ENCODE peak calls at places on chromosomes 12 and 14, in six cellular contexts. H, J, N, Z, B and Q are unnamed samples.

GRCh38 chr14:56172571-56172971 is 54.4 kb downstream of the PELI2 start:
- DNase-seq in J (no peak), H (no peak), B (no peak), Z (peak; percentile 62), N (no peak), Q (no peak)

GRCh38 chr14:102495482-102496330 is 13.9 kb downstream of the ANKRD9 start:
- DNase-seq in Z (no peak), B (no peak), J (no peak), N (no peak), H (no peak), Q (no peak)

GRCh38 chr12:110917467-110917866 is 2.9 kb downstream of the MYL2 start:
- DNase-seq in J (peak; percentile 60), N (no peak), H (no peak), B (no peak), Z (peak; percentile 98), Q (no peak)

GRCh38 chr12:43459285-43459684 is 92.7 kb downstream of the ADAMTS20 start:
- DNase-seq in J (no peak), B (no peak), H (no peak), Z (no peak), N (no peak), Q (no peak)

GRCh38 chr14:95260537-95261440 is 58.9 kb downstream of the CLMN start:
- DNase-seq in J (peak; percentile 83), H (no peak), B (no peak), N (peak; percentile 12), Z (peak; percentile 68), Q (peak; percentile 56)

GRCh38 chr12:22979854-22980253 is 354.9 kb downstream of the ETNK1 start:
- DNase-seq in Z (no peak), J (no peak), H (no peak), N (no peak), B (no peak), Q (no peak)

GRCh38 chr12:120266180-120266535 is 628 bp upstream of the PXN start:
- DNase-seq in Z (no peak), N (no peak), H (no peak), B (no peak), J (no peak), Q (no peak)

GRCh38 chr12:67666605-67667004 is 18.1 kb downstream of the DYRK2 start:
- DNase-seq in J (no peak), H (no peak), B (no peak), N (no peak), Z (no peak), Q (no peak)

GRCh38 chr12:52906049-52906645 is 1.3 kb upstream of the KRT8 start:
- DNase-seq in N (no peak), J (no peak), H (no peak), B (no peak), Z (peak; percentile 22), Q (no peak)

GRCh38 chr12:57836442-57837375 is 9.8 kb downstream of the CTDSP2 start:
- DNase-seq in N (peak; percentile 53), J (peak; percentile 95), H (no peak), Z (peak; percentile 25), B (peak; percentile 86), Q (peak; percentile 63)

GRCh38 chr14:104940526-104941150 is 16.0 kb downstream of the PLD4 start:
- DNase-seq in Z (peak; percentile 10), J (no peak), N (no peak), B (no peak), H (no peak), Q (no peak)
- TF ChIP-seq CTCF in Z (peak; percentile 30), J (peak; percentile 29), N (no peak), B (no peak), H (no peak), Q (peak; percentile 5)

GRCh38 chr14:90213099-90213748 is 43.1 kb upstream of the PSMC1 start:
- DNase-seq in H (no peak), B (no peak), J (no peak), Z (no peak), N (no peak), Q (no peak)
- TF ChIP-seq CTCF in H (no peak), B (no peak), J (no peak), Z (no peak), N (no peak), Q (no peak)

DNA sequence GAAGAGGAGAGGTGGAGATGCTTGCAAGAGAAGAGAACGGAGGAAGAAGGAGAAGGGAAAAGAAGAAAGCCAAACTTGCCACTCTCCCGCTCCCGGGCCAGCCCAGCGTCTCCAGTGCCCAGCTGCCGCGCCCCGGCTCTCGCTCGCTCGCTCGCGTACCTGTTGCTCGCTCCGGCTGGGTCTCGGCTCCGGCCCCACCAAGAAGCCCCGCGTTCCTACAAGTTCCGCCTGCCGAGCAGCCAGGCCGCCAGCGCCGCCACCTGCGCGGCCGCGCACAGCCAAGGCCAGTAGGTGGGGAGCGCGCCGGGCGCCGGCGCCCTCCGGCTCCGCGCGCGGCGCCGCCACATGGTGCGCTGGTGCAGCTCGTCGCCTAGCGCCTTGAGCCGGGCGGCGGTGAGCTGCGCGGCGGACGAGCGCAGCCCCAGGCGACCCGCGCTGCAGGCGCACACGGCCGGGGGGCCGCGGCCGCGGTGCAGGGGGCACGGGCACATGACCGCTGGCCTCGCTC is 370 bp downstream of the HRK start:
- DNase-seq in B (no peak), Z (peak; percentile 72), N (no peak), J (peak; percentile 67), H (no peak), Q (peak; percentile 69)
- TF ChIP-seq CTCF in B (no peak), Z (no peak), N (no peak), J (no peak), H (no peak), Q (peak; percentile 24)

GRCh38 chr12:62248873-62249272 is 11.3 kb upstream of the USP15 start:
- DNase-seq in N (no peak), Z (peak; percentile 10), B (no peak), H (no peak), J (no peak), Q (no peak)

GRCh38 chr12:62251609-62251958 is 8.6 kb upstream of the USP15 start:
- DNase-seq in N (no peak), B (no peak), Z (no peak), H (no peak), J (peak; percentile 63), Q (no peak)

GRCh38 chr12:62252576-62252975 is 7.6 kb upstream of the USP15 start:
- DNase-seq in H (no peak), B (no peak), Z (no peak), N (no peak), J (no peak), Q (no peak)

GRCh38 chr12:62249419-62249818 is 10.8 kb upstream of the USP15 start:
- DNase-seq in Z (no peak), H (no peak), J (no peak), B (no peak), N (no peak), Q (no peak)

GRCh38 chr12:62250671-62251608 is 9.3 kb upstream of the USP15 start:
- DNase-seq in H (no peak), B (no peak), J (no peak), Z (no peak), N (no peak), Q (peak; percentile 37)
- TF ChIP-seq CTCF in H (no peak), B (no peak), J (no peak), Z (no peak), N (no peak), Q (no peak)

GRCh38 chr14:41280745-41281144 is 325.9 kb upstream of the LRFN5 start:
- DNase-seq in Z (peak; percentile 66), H (no peak), N (no peak), B (no peak), J (peak; percentile 52), Q (no peak)
- TF ChIP-seq CTCF in Z (peak; percentile 66), H (no peak), N (no peak), B (no peak), J (peak; percentile 63), Q (no peak)

GRCh38 chr12:28536088-28536487 is 345.8 kb downstream of the CCDC91 start:
- DNase-seq in N (no peak), J (no peak), Z (peak; percentile 44), B (no peak), H (peak; percentile 22), Q (no peak)
- TF ChIP-seq CTCF in N (no peak), J (no peak), Z (no peak), B (no peak), H (no peak), Q (no peak)

GRCh38 chr12:1591029-1591428 is 3.4 kb downstream of the FBXL14 start:
- DNase-seq in Z (peak; percentile 59), B (no peak), J (no peak), N (no peak), H (no peak), Q (no peak)
- TF ChIP-seq CTCF in Z (peak; percentile 20), B (peak; percentile 12), J (no peak), N (no peak), H (no peak), Q (no peak)

DNA sequence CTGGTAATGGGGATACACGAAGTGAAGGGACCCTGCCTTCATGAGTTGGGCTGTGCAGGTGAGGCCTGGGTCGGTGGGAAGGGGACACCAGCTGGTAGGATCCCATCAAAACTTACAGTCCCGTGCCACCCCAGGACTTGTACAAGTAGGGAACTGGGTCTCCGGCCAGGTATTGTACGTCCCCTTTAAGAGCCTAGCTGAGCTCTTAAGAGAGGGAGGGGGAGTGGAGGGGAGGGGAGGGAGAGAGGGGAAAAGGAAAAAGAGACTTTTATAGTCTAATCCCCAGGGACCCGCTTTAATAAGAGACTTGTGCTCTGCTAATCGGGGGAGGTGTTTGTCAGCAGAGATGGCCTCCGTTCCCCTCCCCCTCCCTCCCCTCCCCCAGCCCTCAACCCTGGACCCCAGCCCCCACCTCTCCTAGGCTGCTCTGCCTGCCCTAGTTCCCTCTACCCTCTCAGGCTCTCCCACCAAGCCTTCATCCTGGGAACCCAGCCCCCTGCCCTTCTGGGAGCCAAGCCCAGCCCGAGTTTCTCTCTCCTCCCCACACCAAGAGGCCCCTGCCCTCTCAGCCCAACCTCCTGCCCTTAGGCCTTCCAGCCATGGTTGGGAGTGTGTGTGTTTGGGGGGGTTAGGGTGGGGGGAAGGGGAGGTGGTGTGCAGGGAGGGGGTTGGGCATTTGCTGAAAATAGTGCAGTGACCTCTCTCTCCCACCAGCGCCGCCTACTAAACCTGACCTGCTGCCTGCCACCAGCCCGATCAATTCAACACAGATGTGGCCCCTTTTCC is 2.6 kb downstream of the GDF11 start:
- DNase-seq in H (no peak), N (no peak), Z (no peak), B (no peak), J (peak; percentile 97), Q (no peak)
- TF ChIP-seq CTCF in H (no peak), N (no peak), Z (no peak), B (no peak), J (no peak), Q (no peak)

DNA sequence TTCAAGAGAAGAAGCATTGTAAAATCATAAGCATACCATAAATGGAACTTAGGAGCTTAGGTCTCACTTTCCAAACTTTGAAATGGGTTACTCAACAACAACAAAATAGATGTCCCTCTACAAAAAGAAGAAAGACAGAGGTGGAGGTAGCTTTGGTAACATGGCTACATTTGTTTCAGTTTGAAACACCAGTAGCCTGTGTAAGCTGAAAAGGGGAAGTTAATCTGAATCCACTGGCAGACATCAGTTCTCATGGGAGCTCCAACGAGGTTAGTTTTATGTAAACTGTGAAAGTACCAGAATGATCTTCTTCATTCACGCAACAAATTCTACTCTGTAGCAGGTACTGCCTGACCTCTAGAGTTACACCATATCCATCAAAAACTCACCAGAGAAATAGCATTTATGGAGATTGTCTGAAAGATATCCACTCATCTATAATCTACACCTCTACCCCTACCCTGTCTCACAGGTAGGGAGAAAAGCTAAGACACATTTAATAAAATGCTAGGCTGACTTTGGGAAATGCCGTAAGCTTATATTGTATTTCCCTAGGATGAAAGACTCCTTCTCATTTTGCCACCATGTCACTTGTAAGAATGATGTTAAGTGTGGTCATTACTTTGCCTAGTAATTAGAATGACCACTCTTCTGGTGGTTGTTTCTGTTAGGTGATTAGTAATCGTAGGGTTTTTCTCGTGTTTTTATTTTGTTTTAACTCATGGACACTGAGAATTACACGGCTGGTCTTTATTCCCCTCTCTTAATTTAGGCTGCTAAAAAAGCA is 224.1 kb downstream of the ASCL1 start:
- DNase-seq in H (no peak), J (no peak), B (no peak), Z (no peak), N (no peak), Q (peak; percentile 54)
- TF ChIP-seq CTCF in H (no peak), J (no peak), B (no peak), Z (no peak), N (no peak), Q (peak; percentile 6)

GRCh38 chr12:47744005-47744651 is 14.6 kb downstream of the RAPGEF3 start:
- DNase-seq in N (peak; percentile 86), H (no peak), Z (peak; percentile 85), J (no peak), B (no peak), Q (peak; percentile 63)
- TF ChIP-seq CTCF in N (peak; percentile 68), H (peak; percentile 29), Z (peak; percentile 90), J (peak; percentile 52), B (peak; percentile 50), Q (peak; percentile 67)